ENCODE peak calls at places on chromosomes 1 and 21, in seven cellular contexts. F, E, N, Y, V, S and U are unnamed samples.

GRCh38 chr1:45685308-45686080 is 839 bp downstream of the GPBP1L1 start:
- DNase-seq in S (peak; percentile 25), N (no peak), V (no peak), F (no peak), E (peak; percentile 2), Y (no peak), U (no peak)

GRCh38 chr1:184025242-184025675 is 12.3 kb downstream of the COLGALT2 start:
- DNase-seq in V (no peak), F (peak; percentile 86), E (peak; percentile 95), N (no peak), Y (no peak), S (peak; percentile 88), U (peak; percentile 82)

GRCh38 chr1:232462200-232462599 is 167.7 kb downstream of the SIPA1L2 start:
- DNase-seq in Y (no peak), N (no peak), F (no peak), S (peak; percentile 49), E (peak; percentile 20), V (no peak), U (no peak)

GRCh38 chr1:47333578-47333921 is at the start of gene CMPK1:
- DNase-seq in E (peak; percentile 77), N (peak; percentile 92), V (peak; percentile 82), S (peak; percentile 92), Y (peak; percentile 37), F (peak; percentile 84), U (peak; percentile 59)

GRCh38 chr1:26278835-26279597 is 870 bp upstream of the SH3BGRL3 start:
- DNase-seq in E (peak; percentile 75), Y (no peak), N (no peak), V (no peak), S (no peak), F (peak; percentile 74), U (no peak)

GRCh38 chr1:30904962-30905335 is 3.6 kb downstream of the SDC3 start:
- DNase-seq in N (no peak), V (no peak), F (no peak), E (no peak), S (no peak), Y (no peak), U (no peak)

GRCh38 chr21:45555557-45556301 is 13.5 kb upstream of the SLC19A1 start:
- DNase-seq in Y (peak; percentile 88), N (peak; percentile 97), V (peak; percentile 83), F (peak; percentile 56), S (peak; percentile 79), E (peak; percentile 86), U (peak; percentile 33)

GRCh38 chr1:156257711-156258110 is 9.9 kb upstream of the PAQR6 start:
- DNase-seq in F (no peak), E (no peak), N (no peak), V (no peak), S (no peak), Y (no peak), U (no peak)

GRCh38 chr1:177490240-177490639 is 319.5 kb downstream of the BRINP2 start:
- DNase-seq in Y (no peak), E (no peak), F (no peak), V (no peak), N (no peak), S (no peak), U (no peak)

GRCh38 chr1:62735491-62736171 is 47.4 kb upstream of the DOCK7 start:
- DNase-seq in E (peak; percentile 82), N (no peak), V (no peak), S (peak; percentile 38), F (peak; percentile 73), Y (no peak), U (peak; percentile 41)

GRCh38 chr1:248926401-248927182 is 20.6 kb downstream of the PGBD2 start:
- DNase-seq in Y (no peak), V (no peak), S (no peak), E (peak; percentile 73), F (peak; percentile 87), N (no peak), U (no peak)

GRCh38 chr1:29531596-29531995 is 295.3 kb downstream of the PTPRU start:
- DNase-seq in S (no peak), V (no peak), Y (no peak), N (no peak), F (no peak), E (no peak), U (no peak)

GRCh38 chr1:220797553-220797952 is 10.8 kb downstream of the MTARC1 start:
- DNase-seq in Y (no peak), N (no peak), F (peak; percentile 30), V (no peak), S (no peak), E (no peak), U (no peak)

GRCh38 chr1:204578867-204579664 is 62.9 kb downstream of the MDM4 start:
- DNase-seq in S (peak; percentile 49), F (no peak), Y (no peak), N (no peak), E (no peak), V (no peak), U (no peak)

GRCh38 chr1:56374026-56374974 is 205.1 kb downstream of the PLPP3 start:
- DNase-seq in S (no peak), Y (no peak), F (no peak), N (no peak), E (peak; percentile 45), V (no peak), U (no peak)

GRCh38 chr1:177976596-177976995 is 6.7 kb upstream of the SEC16B start:
- DNase-seq in S (no peak), F (no peak), N (no peak), Y (no peak), E (no peak), V (no peak), U (no peak)

GRCh38 chr1:200411406-200412257 is 1.8 kb upstream of the ZNF281 start:
- DNase-seq in Y (no peak), S (no peak), N (no peak), E (no peak), F (no peak), V (no peak), U (no peak)

GRCh38 chr1:156673387-156674121 is 3.7 kb downstream of the NES start:
- DNase-seq in V (no peak), Y (no peak), E (peak; percentile 39), F (no peak), N (no peak), S (no peak), U (no peak)

GRCh38 chr1:205477759-205478247 is 22.0 kb upstream of the BLACAT1 start:
- DNase-seq in N (peak; percentile 87), F (peak; percentile 81), E (peak; percentile 33), Y (peak; percentile 59), S (peak; percentile 49), V (no peak), U (peak; percentile 77)

GRCh38 chr1:94527447-94528031 is 14.0 kb downstream of the F3 start:
- DNase-seq in S (peak; percentile 10), N (no peak), V (no peak), F (peak; percentile 79), E (peak; percentile 62), Y (peak; percentile 44), U (no peak)

GRCh38 chr1:114033961-114034360 is 54.7 kb downstream of the OLFML3 start:
- DNase-seq in E (no peak), V (no peak), N (no peak), Y (no peak), S (no peak), F (no peak), U (no peak)

GRCh38 chr1:111978695-111979094 is 10.8 kb downstream of the KCND3 start:
- DNase-seq in S (no peak), V (no peak), E (no peak), N (no peak), F (no peak), Y (no peak), U (no peak)

GRCh38 chr1:165392634-165393571 is 36.4 kb upstream of the LMX1A start:
- DNase-seq in Y (peak; percentile 55), F (peak; percentile 84), N (peak; percentile 87), E (peak; percentile 82), V (peak; percentile 87), S (peak; percentile 85), U (peak; percentile 89)

GRCh38 chr21:45580576-45581321 is 38.5 kb upstream of the SLC19A1 start:
- DNase-seq in E (no peak), F (no peak), V (no peak), Y (no peak), N (no peak), S (no peak), U (no peak)

GRCh38 chr1:162412002-162412401 is at the start of gene SH2D1B:
- DNase-seq in N (no peak), Y (no peak), E (no peak), F (no peak), V (no peak), S (no peak), U (no peak)

GRCh38 chr1:53628286-53628955 is 110.5 kb downstream of the GLIS1 start:
- DNase-seq in S (no peak), F (no peak), Y (no peak), N (no peak), V (no peak), E (no peak), U (no peak)

GRCh38 chr1:76162254-76162653 is 87.7 kb downstream of the ST6GALNAC3 start:
- DNase-seq in F (no peak), Y (no peak), N (no peak), E (no peak), V (no peak), S (no peak), U (no peak)

GRCh38 chr1:9273177-9273576 is 19.5 kb upstream of the SPSB1 start:
- DNase-seq in V (no peak), S (no peak), Y (no peak), F (no peak), E (no peak), N (no peak), U (no peak)
- TF ChIP-seq CTCF in V (no peak), S (no peak), Y (no peak), F (peak; percentile 24), E (no peak), N (no peak), U (no peak)

DNA sequence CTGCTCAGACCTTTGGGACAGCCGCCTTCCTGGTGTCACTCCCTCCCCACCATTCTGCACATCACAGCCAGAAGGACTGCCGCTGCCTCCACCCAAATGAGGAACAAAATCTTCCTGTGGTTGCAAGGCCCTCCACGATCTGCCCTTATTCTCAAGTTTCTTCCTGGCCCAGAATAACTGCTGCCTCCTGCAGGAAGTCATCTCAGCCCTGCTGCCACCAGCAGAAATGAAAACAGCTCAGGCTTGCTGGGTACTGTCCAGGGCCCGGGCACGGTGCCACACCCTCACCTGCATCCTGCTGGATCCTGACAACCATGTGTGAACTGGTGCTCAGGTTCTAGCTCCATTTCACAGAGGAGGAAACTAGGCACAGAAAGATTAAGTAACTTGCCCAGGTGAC is 2.8 kb downstream of the CLDN19 start:
- DNase-seq in V (no peak), S (no peak), E (no peak), N (peak; percentile 87), F (no peak), Y (no peak), U (no peak)
- TF ChIP-seq CTCF in V (no peak), S (peak; percentile 13), E (no peak), N (no peak), F (peak; percentile 33), Y (no peak), U (no peak)

GRCh38 chr1:148383966-148384365 is 99.1 kb downstream of the PPIAL4G start:
- DNase-seq in F (no peak), N (no peak), E (no peak), Y (no peak), V (no peak), S (no peak), U (no peak)
- TF ChIP-seq CTCF in F (no peak), N (no peak), E (no peak), Y (no peak), V (no peak), S (no peak), U (no peak)

DNA sequence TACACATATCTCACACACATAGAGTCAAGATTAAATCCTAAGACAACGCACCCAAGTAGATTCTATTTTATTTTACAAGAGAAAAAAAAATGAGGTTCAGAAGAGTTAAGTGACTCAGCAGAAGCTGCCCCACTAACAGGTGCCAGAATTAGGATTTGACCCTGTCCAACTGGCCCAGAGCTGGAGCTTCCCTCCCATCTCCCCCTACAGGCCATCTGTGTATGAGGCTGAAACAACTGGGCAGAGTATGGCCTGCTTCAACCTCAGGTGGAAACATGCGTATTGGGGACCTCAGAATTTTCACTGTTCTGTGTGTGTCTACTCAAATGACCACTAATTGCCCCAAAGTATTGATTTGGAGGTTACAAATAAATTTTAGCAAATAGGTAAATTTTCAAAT is 29.9 kb downstream of the PSMG1 start:
- DNase-seq in V (no peak), E (no peak), Y (no peak), N (no peak), F (no peak), S (peak; percentile 27), U (no peak)
- TF ChIP-seq CTCF in V (no peak), E (peak; percentile 30), Y (no peak), N (no peak), F (peak; percentile 74), S (peak; percentile 57), U (peak; percentile 55)